ENCODE peak calls at places on chromosomes 3 and 15, in ten cellular contexts. N, F, W, H, O, J, K, M, P and A are unnamed samples.

GRCh38 chr3:197197334-197197733 is 101.1 kb downstream of the DLG1 start:
- DNase-seq in K (no peak), O (no peak), W (no peak), N (no peak), F (no peak), P (no peak), J (no peak), H (peak; percentile 9), M (no peak), A (no peak)

GRCh38 chr3:134325722-134326121 is 48.5 kb downstream of the AMOTL2 start:
- DNase-seq in M (no peak), P (no peak), W (no peak), K (no peak), J (no peak), N (no peak), F (peak; percentile 27), H (peak; percentile 52), O (peak; percentile 67), A (peak; percentile 64)

GRCh38 chr15:40957581-40958051 is 4.3 kb downstream of the CHAC1 start:
- DNase-seq in N (no peak), J (peak; percentile 64), W (no peak), F (no peak), M (no peak), H (peak; percentile 50), O (peak; percentile 88), K (no peak), P (no peak), A (peak; percentile 91)

GRCh38 chr15:97084650-97085049 is 754.1 kb downstream of the NR2F2 start:
- DNase-seq in W (no peak), H (no peak), F (no peak), K (no peak), O (no peak), N (no peak), M (no peak), J (no peak), P (no peak), A (no peak)

GRCh38 chr3:10088256-10088655 is 19.8 kb downstream of the FANCD2OS start:
- DNase-seq in J (no peak), H (no peak), W (no peak), P (no peak), M (no peak), O (no peak), K (no peak), N (no peak), F (no peak), A (no peak)

GRCh38 chr3:197709135-197709534 is 27.6 kb downstream of the RUBCN start:
- DNase-seq in O (no peak), W (no peak), H (no peak), P (no peak), K (no peak), M (peak; percentile 62), N (no peak), F (no peak), J (peak; percentile 18), A (no peak)

GRCh38 chr3:38549486-38549885 is 53.3 kb downstream of the EXOG start:
- DNase-seq in F (no peak), J (no peak), P (no peak), W (no peak), N (no peak), K (no peak), H (no peak), M (no peak), O (peak; percentile 22), A (no peak)

GRCh38 chr3:168250415-168250861 is 154.7 kb upstream of the GOLIM4 start:
- DNase-seq in N (no peak), H (no peak), J (no peak), K (no peak), M (peak; percentile 74), F (no peak), P (no peak), W (no peak), O (no peak), A (no peak)

GRCh38 chr15:43883571-43883970 is 56.8 kb downstream of the WDR76 start:
- DNase-seq in H (no peak), K (no peak), O (no peak), F (no peak), N (no peak), W (no peak), P (no peak), J (no peak), M (no peak), A (no peak)

GRCh38 chr3:184066211-184066610 is 13.4 kb downstream of the HTR3C start:
- DNase-seq in H (no peak), N (no peak), J (no peak), O (no peak), M (no peak), W (no peak), K (no peak), P (no peak), F (no peak), A (no peak)

GRCh38 chr3:127746400-127747057 is 73.8 kb downstream of the ABTB1 start:
- DNase-seq in H (no peak), W (no peak), J (peak; percentile 50), P (no peak), O (no peak), K (peak; percentile 33), M (no peak), N (no peak), F (no peak), A (peak; percentile 64)

GRCh38 chr3:69433938-69434263 is 48.0 kb upstream of the FRMD4B start:
- DNase-seq in W (no peak), M (peak; percentile 37), F (no peak), O (no peak), H (peak; percentile 31), K (no peak), N (no peak), P (no peak), J (no peak), A (no peak)

GRCh38 chr3:169629895-169630294 is 33.6 kb downstream of the MECOM start:
- DNase-seq in P (no peak), J (no peak), K (no peak), M (no peak), O (no peak), N (no peak), F (no peak), W (no peak), H (no peak), A (no peak)

GRCh38 chr3:169628567-169628966 is 34.9 kb downstream of the MECOM start:
- DNase-seq in H (no peak), K (no peak), F (no peak), O (no peak), P (no peak), N (no peak), W (no peak), M (no peak), J (no peak), A (no peak)

GRCh38 chr3:169624533-169624972 is 39.0 kb downstream of the MECOM start:
- DNase-seq in N (no peak), P (no peak), H (no peak), M (no peak), K (no peak), W (no peak), J (no peak), O (no peak), F (no peak), A (no peak)

GRCh38 chr3:169627789-169628188 is 35.7 kb downstream of the MECOM start:
- DNase-seq in F (no peak), P (no peak), M (no peak), H (no peak), K (no peak), J (no peak), N (no peak), O (peak; percentile 59), W (no peak), A (peak; percentile 34)

DNA sequence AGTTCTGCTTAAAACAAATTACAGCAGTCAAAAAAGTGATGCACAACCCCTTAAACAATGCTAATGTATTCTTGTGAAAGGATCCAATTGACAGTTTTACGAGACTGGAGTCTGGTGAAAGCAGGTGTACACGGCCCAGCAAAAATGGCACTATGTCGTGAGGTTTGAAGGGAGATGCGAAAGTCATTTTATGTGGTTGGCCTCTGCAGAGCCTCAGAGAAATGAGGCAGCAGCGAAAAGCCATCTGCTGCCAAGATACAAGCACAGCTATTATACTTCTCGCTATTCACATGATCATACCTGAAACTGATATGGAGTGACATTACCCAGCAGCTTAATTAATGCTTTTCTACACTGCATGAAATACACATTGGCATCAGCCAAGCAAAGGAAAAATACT is 36.4 kb downstream of the MECOM start:
- DNase-seq in O (no peak), M (peak; percentile 47), W (no peak), J (no peak), K (no peak), H (no peak), F (no peak), N (no peak), P (no peak), A (no peak)
- TF ChIP-seq CTCF in O (no peak), M (no peak), W (no peak), J (no peak), K (no peak), H (no peak), F (no peak), N (no peak), P (no peak), A (no peak)

DNA sequence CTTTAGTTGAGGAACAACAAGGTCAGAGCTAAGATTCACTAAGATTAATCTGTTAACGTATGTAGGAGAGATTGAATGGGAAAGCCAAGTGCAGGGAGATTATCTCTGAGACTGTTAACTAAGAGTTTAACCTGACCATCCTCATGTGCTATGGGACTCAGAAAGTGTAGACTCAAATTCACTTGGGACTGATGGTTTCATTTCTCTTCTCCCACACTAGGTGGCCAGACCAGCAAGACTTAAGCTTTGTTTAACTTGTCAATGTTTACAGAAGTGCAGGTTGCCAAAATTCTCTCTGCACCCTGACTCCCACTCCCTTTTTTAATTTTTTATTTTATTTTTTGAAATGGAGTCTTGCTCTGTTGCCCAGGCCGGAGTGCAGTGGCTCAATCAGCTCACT is 6.3 kb upstream of the HEXA start:
- DNase-seq in M (peak; percentile 29), N (no peak), P (no peak), F (no peak), W (no peak), O (no peak), K (no peak), H (peak; percentile 9), J (no peak), A (no peak)
- TF ChIP-seq CTCF in M (peak; percentile 23), N (no peak), P (peak; percentile 44), F (peak; percentile 35), W (no peak), O (no peak), K (peak; percentile 7), H (no peak), J (no peak), A (no peak)

GRCh38 chr15:49370782-49371181 is 52.3 kb upstream of the FGF7 start:
- DNase-seq in H (peak; percentile 30), P (no peak), K (no peak), M (peak; percentile 10), W (no peak), O (no peak), F (no peak), J (no peak), N (no peak), A (no peak)
- TF ChIP-seq CTCF in H (peak; percentile 29), P (peak; percentile 34), K (peak; percentile 32), M (peak; percentile 7), W (no peak), O (no peak), F (no peak), J (no peak), N (peak; percentile 18), A (no peak)

DNA sequence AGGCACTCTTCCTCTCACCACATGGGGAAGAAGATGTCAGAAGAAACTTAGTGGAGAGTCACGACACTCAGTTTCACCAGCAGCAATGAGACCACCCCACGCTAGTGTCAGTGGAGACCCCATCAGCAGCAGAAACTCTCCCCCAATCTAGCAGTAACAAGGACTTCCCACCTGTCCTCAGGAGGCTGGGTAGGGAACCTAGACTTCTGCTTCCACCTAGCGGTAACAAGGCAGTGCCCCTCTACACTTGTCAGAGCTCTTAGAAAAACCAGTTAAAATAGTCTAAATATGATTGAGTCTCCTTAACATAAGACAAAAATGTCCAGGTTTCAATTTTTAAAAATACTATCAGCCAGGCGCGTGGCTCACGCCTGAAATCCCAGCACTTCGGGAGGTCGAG is 57.3 kb downstream of the TRAT1 start:
- DNase-seq in F (peak; percentile 44), W (no peak), K (no peak), O (no peak), M (no peak), J (no peak), N (no peak), H (no peak), P (no peak), A (no peak)
- TF ChIP-seq CTCF in F (peak; percentile 59), W (no peak), K (peak; percentile 39), O (no peak), M (no peak), J (no peak), N (no peak), H (no peak), P (no peak), A (no peak)